ENCODE peak calls at places on chromosomes 6 and 20, in ten cellular contexts. O, N, T, S, G, R, H, E, V and F are unnamed samples.

GRCh38 chr6:143194095-143194589 is 133.5 kb downstream of the AIG1 start:
- DNase-seq in O (no peak), N (no peak), T (no peak), S (no peak), G (no peak), R (no peak), H (no peak), E (no peak), V (no peak), F (no peak)

GRCh38 chr20:45157977-45158376 is 16.7 kb upstream of the PI3 start:
- DNase-seq in O (no peak), N (no peak), T (peak), S (no peak), G (no peak), R (no peak), H (no peak), E (no peak), V (peak), F (no peak)

GRCh38 chr20:19583532-19584175 is 174.4 kb upstream of the RIN2 start:
- DNase-seq in O (peak), N (peak), T (peak), S (peak), G (peak), R (peak), H (peak), E (peak), V (peak), F (peak)

GRCh38 chr20:5041433-5041832 is 40.1 kb upstream of the SLC23A2 start:
- DNase-seq in O (no peak), N (no peak), T (peak), S (peak), G (no peak), R (no peak), H (no peak), E (no peak), V (peak), F (no peak)

GRCh38 chr20:8020314-8021079 is 936 bp upstream of the TMX4 start:
- DNase-seq in O (no peak), N (no peak), T (peak), S (no peak), G (peak), R (no peak), H (no peak), E (no peak), V (peak), F (peak)

GRCh38 chr6:159180001-159180400 is 10.8 kb downstream of the FNDC1 start:
- DNase-seq in O (no peak), N (no peak), T (no peak), S (no peak), G (no peak), R (no peak), H (no peak), E (no peak), V (peak), F (no peak)

GRCh38 chr6:129089357-129089756 is 206.4 kb downstream of the LAMA2 start:
- DNase-seq in O (no peak), N (no peak), T (no peak), S (no peak), G (no peak), R (no peak), H (no peak), E (no peak), V (no peak), F (no peak)

GRCh38 chr6:70860044-70860443 is 96.8 kb downstream of the B3GAT2 start:
- DNase-seq in O (no peak), N (no peak), T (no peak), S (no peak), G (no peak), R (no peak), H (no peak), E (no peak), V (no peak), F (no peak)

GRCh38 chr6:84848960-84849359 is 84.6 kb upstream of the TBX18 start:
- DNase-seq in O (no peak), N (no peak), T (no peak), S (no peak), G (no peak), R (no peak), H (no peak), E (no peak), V (no peak), F (no peak)

GRCh38 chr20:6863355-6863754 is 95.9 kb downstream of the BMP2 start:
- DNase-seq in O (no peak), N (no peak), T (no peak), S (no peak), G (no peak), R (no peak), H (no peak), E (no peak), V (no peak), F (no peak)

GRCh38 chr6:169073311-169073710 is 180.3 kb downstream of the THBS2 start:
- DNase-seq in O (no peak), N (no peak), T (peak), S (no peak), G (no peak), R (no peak), H (no peak), E (no peak), V (peak), F (no peak)

GRCh38 chr6:45741437-45742166 is 274.1 kb downstream of the CLIC5 start:
- DNase-seq in O (peak), N (no peak), T (peak), S (no peak), G (no peak), R (peak), H (no peak), E (no peak), V (no peak), F (no peak)